ENCODE peak calls at places on chromosomes 5 and 9, in eight cellular contexts. One of them, this sample, is unnamed.

GRCh38 chr9:135565636-135566035 is 4.1 kb downstream of the PAEP start:
- DNase-seq in AML-193: no peak
- DNase-seq in DMS153: no peak
- DNase-seq in stimulated activated CD4-positive, alpha-beta T cell treated with anti-CD3 and anti-CD28 coated beads, Interleukin-1b, Interleukin-23, amount 100 ng/mL, for 24 hours: no peak
- DNase-seq in spleen: no peak
- DNase-seq in cerebellar cortex: no peak
- DNase-seq in NCI-H774: no peak
- DNase-seq in CD8-positive, alpha-beta T cell: no peak
- DNase-seq in this sample: no peak

GRCh38 chr5:163809480-163809879 is 304.1 kb downstream of the MAT2B start:
- DNase-seq in CD8-positive, alpha-beta T cell: no peak
- DNase-seq in stimulated activated CD4-positive, alpha-beta T cell treated with anti-CD3 and anti-CD28 coated beads, Interleukin-1b, Interleukin-23, amount 100 ng/mL, for 24 hours: no peak
- DNase-seq in NCI-H774: no peak
- DNase-seq in AML-193: no peak
- DNase-seq in cerebellar cortex: no peak
- DNase-seq in DMS153: no peak
- DNase-seq in spleen: no peak
- DNase-seq in this sample: no peak

GRCh38 chr5:177447611-177448243 is 1.1 kb downstream of the PRR7 start:
- DNase-seq in spleen: peak
- DNase-seq in DMS153: peak
- DNase-seq in NCI-H774: peak
- DNase-seq in cerebellar cortex: no peak
- DNase-seq in AML-193: peak
- DNase-seq in stimulated activated CD4-positive, alpha-beta T cell treated with anti-CD3 and anti-CD28 coated beads, Interleukin-1b, Interleukin-23, amount 100 ng/mL, for 24 hours: no peak
- DNase-seq in CD8-positive, alpha-beta T cell: peak
- DNase-seq in this sample: peak

GRCh38 chr5:138336952-138337684 is 948 bp upstream of the FAM53C start:
- DNase-seq in stimulated activated CD4-positive, alpha-beta T cell treated with anti-CD3 and anti-CD28 coated beads, Interleukin-1b, Interleukin-23, amount 100 ng/mL, for 24 hours: no peak
- DNase-seq in DMS153: peak
- DNase-seq in spleen: no peak
- DNase-seq in NCI-H774: peak
- DNase-seq in AML-193: peak
- DNase-seq in cerebellar cortex: peak
- DNase-seq in CD8-positive, alpha-beta T cell: no peak
- DNase-seq in this sample: peak

GRCh38 chr5:159316519-159317383 is 13.5 kb downstream of the IL12B start:
- DNase-seq in DMS153: no peak
- DNase-seq in AML-193: peak
- DNase-seq in cerebellar cortex: peak
- DNase-seq in spleen: no peak
- DNase-seq in stimulated activated CD4-positive, alpha-beta T cell treated with anti-CD3 and anti-CD28 coated beads, Interleukin-1b, Interleukin-23, amount 100 ng/mL, for 24 hours: peak
- DNase-seq in NCI-H774: no peak
- DNase-seq in CD8-positive, alpha-beta T cell: peak
- DNase-seq in this sample: no peak

GRCh38 chr5:65986050-65986451 is 59.7 kb downstream of the ERBIN start:
- DNase-seq in stimulated activated CD4-positive, alpha-beta T cell treated with anti-CD3 and anti-CD28 coated beads, Interleukin-1b, Interleukin-23, amount 100 ng/mL, for 24 hours: no peak
- DNase-seq in cerebellar cortex: no peak
- DNase-seq in NCI-H774: no peak
- DNase-seq in AML-193: no peak
- DNase-seq in CD8-positive, alpha-beta T cell: no peak
- DNase-seq in spleen: no peak
- DNase-seq in DMS153: no peak
- DNase-seq in this sample: no peak

GRCh38 chr5:133409210-133409674 is 203.1 kb downstream of the FSTL4 start:
- DNase-seq in NCI-H774: no peak
- DNase-seq in DMS153: no peak
- DNase-seq in cerebellar cortex: no peak
- DNase-seq in stimulated activated CD4-positive, alpha-beta T cell treated with anti-CD3 and anti-CD28 coated beads, Interleukin-1b, Interleukin-23, amount 100 ng/mL, for 24 hours: no peak
- DNase-seq in spleen: no peak
- DNase-seq in AML-193: no peak
- DNase-seq in CD8-positive, alpha-beta T cell: peak
- DNase-seq in this sample: no peak

GRCh38 chr9:114894801-114895433 is 35.5 kb downstream of the TNFSF8 start:
- DNase-seq in NCI-H774: peak
- DNase-seq in AML-193: no peak
- DNase-seq in spleen: no peak
- DNase-seq in CD8-positive, alpha-beta T cell: no peak
- DNase-seq in DMS153: peak
- DNase-seq in cerebellar cortex: no peak
- DNase-seq in stimulated activated CD4-positive, alpha-beta T cell treated with anti-CD3 and anti-CD28 coated beads, Interleukin-1b, Interleukin-23, amount 100 ng/mL, for 24 hours: no peak
- DNase-seq in this sample: no peak

GRCh38 chr5:94941113-94941765 is 322.8 kb downstream of the SLF1 start:
- DNase-seq in NCI-H774: no peak
- DNase-seq in stimulated activated CD4-positive, alpha-beta T cell treated with anti-CD3 and anti-CD28 coated beads, Interleukin-1b, Interleukin-23, amount 100 ng/mL, for 24 hours: no peak
- DNase-seq in spleen: no peak
- DNase-seq in AML-193: no peak
- DNase-seq in DMS153: no peak
- DNase-seq in cerebellar cortex: no peak
- DNase-seq in CD8-positive, alpha-beta T cell: no peak
- DNase-seq in this sample: no peak

GRCh38 chr5:109589983-109590382 is 99.7 kb upstream of the MAN2A1 start:
- DNase-seq in AML-193: peak
- DNase-seq in CD8-positive, alpha-beta T cell: no peak
- DNase-seq in stimulated activated CD4-positive, alpha-beta T cell treated with anti-CD3 and anti-CD28 coated beads, Interleukin-1b, Interleukin-23, amount 100 ng/mL, for 24 hours: no peak
- DNase-seq in cerebellar cortex: no peak
- DNase-seq in DMS153: no peak
- DNase-seq in spleen: no peak
- DNase-seq in NCI-H774: no peak
- DNase-seq in this sample: no peak

GRCh38 chr5:14732991-14733390 is 68.5 kb downstream of the OTULIN start:
- DNase-seq in cerebellar cortex: peak
- DNase-seq in AML-193: no peak
- DNase-seq in DMS153: no peak
- DNase-seq in CD8-positive, alpha-beta T cell: no peak
- DNase-seq in NCI-H774: no peak
- DNase-seq in spleen: no peak
- DNase-seq in stimulated activated CD4-positive, alpha-beta T cell treated with anti-CD3 and anti-CD28 coated beads, Interleukin-1b, Interleukin-23, amount 100 ng/mL, for 24 hours: no peak
- DNase-seq in this sample: no peak

GRCh38 chr5:38420691-38421395 is 135.6 kb downstream of the LIFR start:
- DNase-seq in stimulated activated CD4-positive, alpha-beta T cell treated with anti-CD3 and anti-CD28 coated beads, Interleukin-1b, Interleukin-23, amount 100 ng/mL, for 24 hours: no peak
- DNase-seq in AML-193: peak
- DNase-seq in cerebellar cortex: peak
- DNase-seq in NCI-H774: peak
- DNase-seq in spleen: no peak
- DNase-seq in DMS153: peak
- DNase-seq in CD8-positive, alpha-beta T cell: no peak
- DNase-seq in this sample: peak